ENCODE peak calls at places on chromosome 11, in ten cellular contexts. D is CMK, F is NCI-H460, G is HepG2, I is BE2C, P is GDM1, W is retina, Y is MV-4-11, S is fibroblast of mammary gland, B is ACHN. O is an unnamed sample.

GRCh38 chr11:66230171-66230570 is 38.3 kb upstream of the RAB1B start:
- DNase-seq in I (no peak), P (no peak), F (no peak), G (no peak), B (no peak), D (no peak), W (no peak), Y (no peak), S (no peak), O (no peak)

GRCh38 chr11:95066721-95067041 is at the start of gene SRSF8:
- DNase-seq in W (no peak), P (no peak), B (no peak), Y (no peak), I (no peak), D (no peak), S (no peak), G (no peak), F (no peak), O (no peak)

GRCh38 chr11:33334627-33335026 is 77.4 kb downstream of the HIPK3 start:
- DNase-seq in D (no peak), W (no peak), I (no peak), G (no peak), B (no peak), Y (no peak), P (no peak), S (no peak), F (no peak), O (no peak)

GRCh38 chr11:123300874-123301695 is 106.0 kb upstream of the CLMP start:
- DNase-seq in P (no peak), D (no peak), B (peak), Y (peak), G (no peak), W (no peak), F (no peak), S (peak), I (no peak), O (peak)

GRCh38 chr11:102437026-102437425 is 15.5 kb downstream of the TMEM123 start:
- DNase-seq in Y (no peak), B (no peak), P (no peak), S (peak), G (no peak), I (no peak), D (no peak), F (no peak), W (no peak), O (no peak)

GRCh38 chr11:12189543-12190235 is 79.3 kb downstream of the MICAL2 start:
- DNase-seq in D (no peak), W (no peak), B (no peak), S (no peak), G (no peak), P (no peak), I (no peak), F (no peak), Y (no peak), O (peak)

GRCh38 chr11:64011371-64011770 is 24.4 kb upstream of the FLRT1 start:
- DNase-seq in W (no peak), B (no peak), F (no peak), G (no peak), S (no peak), P (no peak), I (no peak), Y (no peak), D (no peak), O (no peak)

GRCh38 chr11:64036081-64037026 is 623 bp downstream of the FLRT1 start:
- DNase-seq in B (peak), F (no peak), P (no peak), D (no peak), S (peak), G (no peak), Y (peak), I (no peak), W (peak), O (peak)

GRCh38 chr11:8384199-8384821 is 120.6 kb upstream of the LMO1 start:
- DNase-seq in S (peak), B (peak), W (no peak), G (no peak), D (peak), Y (no peak), P (no peak), I (no peak), F (no peak), O (peak)

GRCh38 chr11:67648140-67648795 is 2.3 kb downstream of the ACY3 start:
- DNase-seq in P (peak), S (no peak), G (peak), Y (peak), F (peak), W (no peak), I (no peak), B (peak), D (no peak), O (peak)

GRCh38 chr11:69702769-69703510 is 882 bp downstream of the FGF19 start:
- DNase-seq in F (no peak), G (no peak), Y (no peak), P (no peak), W (peak), I (no peak), B (no peak), S (no peak), D (no peak), O (no peak)

GRCh38 chr11:127651175-127651887 is 650.8 kb upstream of the KIRREL3 start:
- DNase-seq in P (no peak), I (no peak), S (peak), B (peak), Y (no peak), G (no peak), D (no peak), F (peak), W (no peak), O (no peak)

GRCh38 chr11:134226806-134227325 is 2.4 kb downstream of the VPS26B start:
- DNase-seq in G (no peak), I (no peak), Y (no peak), W (no peak), P (no peak), B (no peak), S (no peak), D (no peak), F (no peak), O (no peak)

O was measured in KBM-7.